ENCODE peak calls at places on chromosomes 3 and 15, in five cellular contexts. L, C, J, R and W are unnamed samples.

GRCh38 chr15:59616390-59616789 is 4.8 kb downstream of the GCNT3 start:
- DNase-seq in L (no peak), C (no peak), J (no peak), R (no peak), W (peak; percentile 32)

GRCh38 chr3:45513041-45513440 is 81.5 kb upstream of the LIMD1 start:
- DNase-seq in L (no peak), C (no peak), J (no peak), R (no peak), W (no peak)

GRCh38 chr3:129593595-129594339 is 12.7 kb downstream of the PLXND1 start:
- DNase-seq in L (peak; percentile 55), C (peak; percentile 33), J (no peak), R (peak; percentile 37), W (no peak)

GRCh38 chr3:170055209-170055608 is 17.4 kb downstream of the GPR160 start:
- DNase-seq in L (no peak), C (no peak), J (no peak), R (peak; percentile 57), W (peak; percentile 60)

GRCh38 chr15:42890161-42890913 is 30.2 kb downstream of the TTBK2 start:
- DNase-seq in L (peak; percentile 97), C (peak; percentile 45), J (no peak), R (peak; percentile 64), W (peak; percentile 71)

GRCh38 chr15:36364377-36364776 is 215.0 kb upstream of the CDIN1 start:
- DNase-seq in L (no peak), C (no peak), J (no peak), R (no peak), W (no peak)

GRCh38 chr3:46656778-46657556 is 36.5 kb downstream of the ALS2CL start:
- DNase-seq in L (no peak), C (no peak), J (no peak), R (peak; percentile 53), W (peak; percentile 55)

GRCh38 chr3:179676081-179676480 is 23.2 kb downstream of the USP13 start:
- DNase-seq in L (no peak), C (no peak), J (no peak), R (no peak), W (no peak)

GRCh38 chr3:108131105-108131794 is 40.4 kb upstream of the CD47 start:
- DNase-seq in L (no peak), C (peak; percentile 85), J (no peak), R (peak; percentile 94), W (peak; percentile 95)

GRCh38 chr3:177746259-177747021 is 549.2 kb upstream of the TBL1XR1 start:
- DNase-seq in L (no peak), C (peak; percentile 82), J (peak; percentile 13), R (no peak), W (no peak)

GRCh38 chr3:55899887-55900286 is 412.8 kb upstream of the WNT5A start:
- DNase-seq in L (peak; percentile 54), C (no peak), J (peak; percentile 4), R (no peak), W (peak; percentile 64)

GRCh38 chr3:101803939-101804338 is 24.9 kb downstream of the NXPE3 start:
- DNase-seq in L (no peak), C (no peak), J (no peak), R (no peak), W (no peak)

GRCh38 chr3:133487920-133488540 is 85.5 kb upstream of the CDV3 start:
- DNase-seq in L (peak; percentile 22), C (peak; percentile 49), J (peak; percentile 37), R (peak; percentile 53), W (peak; percentile 2)

GRCh38 chr3:59027607-59028006 is 22.2 kb downstream of the CFAP20DC start:
- DNase-seq in L (no peak), C (no peak), J (no peak), R (no peak), W (no peak)

GRCh38 chr3:39323454-39323853 is 6.1 kb upstream of the CCR8 start:
- DNase-seq in L (no peak), C (no peak), J (no peak), R (no peak), W (no peak)

GRCh38 chr3:196638922-196639516 is 475 bp upstream of the NRROS start:
- DNase-seq in L (no peak), C (no peak), J (no peak), R (peak; percentile 24), W (no peak)
- H3K27ac ChIP-seq in L (no peak overlapping the region), C (no peak overlapping the region), J (peak overlapping the region; percentile 78), R (no peak overlapping the region), W (no peak overlapping the region)

GRCh38 chr3:70999730-71000129 is 583.8 kb downstream of the FOXP1 start:
- DNase-seq in L (no peak), C (peak; percentile 86), J (no peak), R (peak; percentile 92), W (peak; percentile 75)
- H3K9ac ChIP-seq in L (no peak overlapping the region), C (no peak overlapping the region), J (no peak overlapping the region), R (peak overlapping the region; percentile 29), W (no peak overlapping the region)

GRCh38 chr3:192831111-192831644 is 86.5 kb downstream of the MB21D2 start:
- DNase-seq in L (no peak), C (peak; percentile 91), J (no peak), R (peak; percentile 95), W (peak; percentile 56)
- H3K79me2 ChIP-seq in L (peaks cover 17% of the 10 kb centered on the region), C (peaks cover 9% of the 10 kb centered on the region), J (no peaks in the 10 kb centered on the region), R (peaks cover 64% of the 10 kb centered on the region), W (peaks cover 87% of the 10 kb centered on the region)

DNA sequence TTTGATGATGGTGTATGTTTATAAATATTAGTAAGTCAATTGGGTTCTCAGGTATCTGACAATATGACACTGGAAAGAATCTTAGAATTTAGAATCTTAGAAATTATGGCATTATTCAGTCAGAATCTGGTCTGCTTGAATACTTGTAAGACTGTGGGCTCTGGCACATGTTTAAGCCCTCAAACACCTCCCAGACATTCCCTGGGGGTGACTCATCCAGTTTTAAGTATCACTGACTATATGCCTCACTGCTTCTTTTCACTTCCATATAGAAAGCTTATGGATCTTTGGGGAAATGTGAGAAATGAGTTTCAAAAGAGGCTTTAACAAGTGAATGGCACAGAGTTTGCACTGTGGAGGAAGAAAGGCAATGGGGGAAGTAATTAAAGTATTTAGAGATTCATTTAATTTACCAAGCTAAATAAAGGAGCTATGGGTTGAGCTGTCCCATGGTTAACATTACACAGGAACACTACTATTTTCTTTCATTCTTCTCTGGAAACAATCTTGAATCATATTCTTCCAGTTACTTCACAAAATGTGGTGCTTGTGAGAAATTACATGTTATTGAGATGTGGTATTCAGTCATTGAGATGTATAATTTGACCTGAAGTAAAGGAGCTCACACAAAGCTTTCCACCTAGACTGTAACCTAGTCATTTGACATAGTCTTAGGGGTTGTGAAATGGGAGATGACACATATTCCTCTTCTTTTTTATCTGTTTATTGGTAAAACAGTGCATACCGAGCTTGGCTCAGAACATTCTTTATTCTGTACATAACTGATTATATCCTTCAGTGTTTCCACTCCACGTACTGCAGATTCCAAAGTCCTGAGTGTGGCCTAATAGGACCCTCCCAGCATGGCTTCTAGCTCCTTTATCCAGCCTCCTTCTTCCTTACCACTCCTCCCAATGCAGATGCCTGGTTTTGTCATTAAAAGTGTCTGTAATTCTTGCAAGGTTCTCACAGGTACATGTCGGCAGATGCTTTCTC is 544.6 kb upstream of the NECTIN3 start:
- DNase-seq in L (peak; percentile 77), C (peak; percentile 92), J (peak; percentile 70), R (peak; percentile 94), W (peak; percentile 92)
- H3K27ac ChIP-seq in L (no peak overlapping the region), C (peak overlapping the region; percentile 83), J (peak overlapping the region; percentile 84), R (peak overlapping the region; percentile 87), W (peak overlapping the region; percentile 36)

GRCh38 chr3:23497156-23497555 is 294.0 kb downstream of the UBE2E2 start:
- DNase-seq in L (no peak), C (no peak), J (no peak), R (no peak), W (no peak)
- H3K9ac ChIP-seq in L (no peak overlapping the region), C (no peak overlapping the region), J (no peak overlapping the region), R (no peak overlapping the region), W (no peak overlapping the region)

DNA sequence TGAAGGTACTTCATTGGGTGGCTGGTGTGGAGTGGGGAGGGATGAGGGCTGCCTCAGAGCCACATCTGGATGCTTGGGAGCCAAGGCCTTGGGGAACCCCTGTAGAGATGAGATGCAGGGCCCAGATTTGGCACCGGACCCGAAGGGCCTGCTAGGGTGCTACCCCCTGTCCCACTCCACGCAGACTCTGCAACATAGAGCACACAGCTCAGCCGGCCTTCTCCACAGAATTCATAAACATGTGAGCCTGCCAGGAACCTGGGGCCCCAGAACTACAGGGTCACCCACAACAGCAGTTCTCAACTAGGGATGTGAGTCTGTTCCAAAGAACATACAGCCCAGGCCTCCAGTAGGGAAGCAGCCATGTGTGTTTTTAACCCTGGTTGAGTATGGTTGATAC is 62.8 kb downstream of the LRIG1 start:
- DNase-seq in L (no peak), C (no peak), J (no peak), R (no peak), W (no peak)
- H3K79me2 ChIP-seq in L (peaks cover 19% of the 10 kb centered on the region), C (no peaks in the 10 kb centered on the region), J (no peaks in the 10 kb centered on the region), R (no peaks in the 10 kb centered on the region), W (no peaks in the 10 kb centered on the region)

GRCh38 chr15:70327328-70328136 is 229.8 kb upstream of the TLE3 start:
- DNase-seq in L (peak; percentile 79), C (peak; percentile 49), J (no peak), R (peak; percentile 79), W (no peak)
- H3K27ac ChIP-seq in L (no peak overlapping the region), C (no peak overlapping the region), J (no peak overlapping the region), R (peak overlapping the region; percentile 49), W (no peak overlapping the region)

GRCh38 chr3:52530918-52531635 is 2.6 kb downstream of the NT5DC2 start:
- DNase-seq in L (no peak), C (no peak), J (no peak), R (no peak), W (no peak)
- H3K9ac ChIP-seq in L (peak overlapping the region; percentile 31), C (no peak overlapping the region), J (no peak overlapping the region), R (no peak overlapping the region), W (no peak overlapping the region)